ENCODE peak calls at places on chromosome 22, in seven cellular contexts. Z, M, Y, I, P, R and W are unnamed samples.

GRCh38 chr22:44133901-44134511 is 46.7 kb upstream of the PARVG start:
- DNase-seq in Z (no peak), Y (no peak), M (no peak), P (no peak), R (no peak), I (no peak), W (no peak)

GRCh38 chr22:44312766-44313165 is at the start of gene SHISAL1:
- DNase-seq in Z (no peak), R (peak), M (no peak), P (peak), I (no peak), Y (no peak), W (no peak)

GRCh38 chr22:24706050-24706449 is 68.5 kb downstream of the PIWIL3 start:
- DNase-seq in Y (peak), P (no peak), M (no peak), I (no peak), R (no peak), Z (no peak), W (peak)

GRCh38 chr22:30202531-30203006 is 44.0 kb downstream of the LIF start:
- DNase-seq in I (no peak), Y (peak), P (peak), R (peak), M (no peak), Z (peak), W (no peak)

GRCh38 chr22:44775862-44776261 is 23.5 kb downstream of the ARHGAP8 start:
- DNase-seq in R (no peak), Z (no peak), Y (no peak), M (no peak), I (no peak), P (peak), W (no peak)

GRCh38 chr22:30968015-30968923 is at the start of gene MORC2:
- DNase-seq in M (no peak), Y (no peak), P (peak), I (no peak), R (no peak), Z (peak), W (peak)

GRCh38 chr22:21972293-21972779 is 10.3 kb downstream of the TOP3B start:
- DNase-seq in M (peak), Z (peak), I (no peak), P (peak), R (peak), Y (peak), W (peak)

GRCh38 chr22:24466831-24467249 is 28.3 kb upstream of the UPB1 start:
- DNase-seq in Y (peak), R (peak), Z (no peak), P (peak), M (no peak), I (peak), W (no peak)

GRCh38 chr22:23832226-23833016 is 6.4 kb downstream of the DERL3 start:
- DNase-seq in P (no peak), Z (no peak), I (no peak), R (no peak), Y (no peak), M (no peak), W (no peak)

GRCh38 chr22:44261164-44261860 is 51.4 kb downstream of the SHISAL1 start:
- DNase-seq in I (no peak), Z (no peak), M (no peak), R (no peak), Y (no peak), P (no peak), W (no peak)

GRCh38 chr22:30733081-30733680 is 38.5 kb downstream of the OSBP2 start:
- DNase-seq in Z (no peak), P (peak), Y (no peak), M (no peak), I (no peak), R (peak), W (no peak)

GRCh38 chr22:37904572-37905533 is 1.2 kb upstream of the MICALL1 start:
- DNase-seq in M (no peak), P (peak), R (peak), I (peak), Z (peak), Y (no peak), W (peak)

GRCh38 chr22:24285245-24285644 is 14.6 kb downstream of the SPECC1L start:
- DNase-seq in Z (no peak), I (peak), M (no peak), Y (no peak), P (no peak), R (no peak), W (no peak)

DNA sequence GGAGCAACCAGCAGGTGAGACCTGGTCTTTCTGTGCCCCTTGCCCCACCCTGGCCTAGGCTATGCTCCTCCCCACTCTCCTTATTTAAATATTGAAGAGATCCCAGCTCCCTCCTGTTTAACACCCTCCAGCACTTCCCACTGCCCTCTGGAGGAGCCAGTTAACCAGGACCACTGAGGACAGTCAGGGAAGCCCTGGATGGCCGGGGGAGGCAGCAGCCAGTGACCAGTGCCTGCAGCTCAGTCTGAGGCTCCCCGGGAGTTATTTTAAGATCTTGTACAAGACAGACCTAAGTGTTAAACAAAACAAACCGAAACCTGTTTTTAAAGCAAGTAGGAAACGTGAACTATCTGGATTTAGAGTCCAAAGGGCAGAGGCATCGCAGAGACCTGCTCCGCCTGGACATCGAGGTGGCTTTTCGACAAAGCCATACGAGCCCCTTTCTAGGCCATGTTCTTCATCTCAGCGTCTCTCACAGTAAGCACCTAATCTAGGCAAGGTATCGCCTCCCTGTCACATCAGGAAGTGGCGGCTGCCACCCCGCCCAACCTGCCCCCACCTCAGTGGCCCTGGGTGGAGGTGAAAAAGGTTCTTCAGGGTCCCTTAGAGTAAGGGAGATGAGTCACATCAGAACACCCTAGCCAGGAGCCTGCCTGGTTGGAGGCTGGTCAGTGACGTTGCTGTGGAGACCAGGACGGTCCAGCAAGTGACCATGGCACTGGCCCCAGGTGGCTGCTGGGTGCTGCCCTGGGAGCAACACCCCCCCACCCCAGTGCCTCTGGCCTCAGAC is 35.3 kb downstream of the TRMU start:
- DNase-seq in R (no peak), Y (no peak), M (no peak), I (no peak), Z (peak), P (no peak), W (no peak)
- TF ChIP-seq EZH2phosphoT487 in R (no peak), Y (no peak), M (no peak), I (no peak), Z (no peak), P (no peak), W (no peak)

GRCh38 chr22:40001104-40001503 is 6.3 kb downstream of the FAM83F start:
- DNase-seq in Z (no peak), Y (no peak), M (no peak), I (no peak), P (no peak), R (no peak), W (no peak)
- TF ChIP-seq EZH2phosphoT487 in Z (no peak), Y (no peak), M (no peak), I (no peak), P (no peak), R (no peak), W (no peak)

GRCh38 chr22:35556666-35557065 is 16.0 kb downstream of the RASD2 start:
- DNase-seq in P (no peak), M (no peak), I (no peak), Y (no peak), Z (no peak), R (peak), W (no peak)
- TF ChIP-seq EZH2phosphoT487 in P (no peak), M (no peak), I (no peak), Y (no peak), Z (no peak), R (no peak), W (no peak)

GRCh38 chr22:39733191-39733590 is 160.4 kb downstream of the ENTHD1 start:
- DNase-seq in P (no peak), M (no peak), Y (no peak), R (no peak), Z (no peak), I (no peak), W (no peak)

GRCh38 chr22:39732625-39733024 is 160.9 kb downstream of the ENTHD1 start:
- DNase-seq in Z (no peak), M (no peak), Y (no peak), I (no peak), P (no peak), R (no peak), W (no peak)

GRCh38 chr22:39729141-39729934 is 158.8 kb downstream of the CACNA1I start:
- DNase-seq in R (no peak), P (no peak), I (no peak), Y (no peak), Z (no peak), M (no peak), W (no peak)

GRCh38 chr22:39731481-39731880 is 160.9 kb downstream of the CACNA1I start:
- DNase-seq in R (no peak), M (no peak), Z (no peak), Y (no peak), P (no peak), I (no peak), W (no peak)

DNA sequence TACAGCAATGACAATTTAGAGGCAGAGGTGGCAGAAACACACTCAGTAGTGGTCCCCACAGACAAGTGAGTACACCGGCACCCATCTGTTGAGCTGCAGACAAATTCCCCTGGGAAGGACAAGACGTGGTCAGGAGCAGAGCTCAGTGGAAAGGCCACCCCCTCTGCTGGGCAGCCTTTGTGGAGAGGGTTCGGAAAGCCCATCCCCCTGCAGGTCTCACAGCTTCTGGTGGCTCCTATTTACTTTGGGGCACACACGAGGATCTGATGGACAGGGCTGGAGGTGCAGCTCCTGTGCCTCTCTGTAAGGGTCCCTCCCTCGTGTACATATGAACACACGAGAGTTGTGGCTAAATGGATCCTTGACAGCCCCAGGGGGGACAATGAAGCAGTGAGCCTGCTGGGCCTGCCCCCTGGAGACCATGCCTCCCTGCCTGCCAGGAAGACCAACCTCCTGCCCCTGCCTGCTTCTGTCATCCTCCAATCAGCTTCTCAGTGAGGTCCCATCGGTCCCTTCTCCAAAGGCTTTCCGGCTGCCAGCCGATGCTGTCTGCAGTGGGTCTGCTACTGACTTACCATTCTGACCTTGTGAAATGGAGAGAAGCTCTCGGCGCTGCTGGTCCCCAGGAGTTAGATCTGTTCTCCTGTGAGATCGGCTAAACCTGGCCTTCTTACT is 161.5 kb downstream of the CACNA1I start:
- DNase-seq in R (no peak), M (no peak), I (no peak), Z (no peak), Y (no peak), P (no peak), W (peak)
- TF ChIP-seq EZH2phosphoT487 in R (no peak), M (no peak), I (no peak), Z (no peak), Y (no peak), P (no peak), W (no peak)

DNA sequence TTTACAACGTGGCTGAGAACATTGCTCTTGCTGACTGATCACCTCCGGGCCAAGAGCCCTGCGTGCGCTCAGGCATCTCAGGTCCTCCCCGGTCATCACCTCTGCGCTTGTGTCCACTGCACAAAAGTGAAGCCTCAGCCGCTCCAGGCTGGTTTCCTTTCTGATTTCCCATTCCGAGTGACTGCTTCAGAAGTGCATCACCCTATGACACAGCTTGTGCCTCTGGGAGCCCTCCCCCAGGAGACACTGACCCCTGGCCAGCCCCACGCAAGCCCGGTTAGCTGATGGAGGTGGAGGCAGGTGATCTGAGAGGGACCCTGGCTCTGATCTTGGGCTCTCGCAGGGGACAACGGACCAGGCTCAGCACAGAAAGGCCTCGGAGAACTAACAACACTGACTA is 38.3 kb upstream of the GNB1L start:
- DNase-seq in M (no peak), P (no peak), Y (no peak), R (no peak), Z (no peak), I (no peak), W (no peak)
- TF ChIP-seq EZH2phosphoT487 in M (no peak), P (no peak), Y (no peak), R (no peak), Z (no peak), I (no peak), W (no peak)

GRCh38 chr22:35311551-35311999 is 11.9 kb downstream of the TOM1 start:
- DNase-seq in P (no peak), R (no peak), Y (no peak), I (no peak), M (no peak), Z (no peak), W (peak)
- TF ChIP-seq EZH2phosphoT487 in P (no peak), R (no peak), Y (no peak), I (no peak), M (no peak), Z (no peak), W (no peak)

GRCh38 chr22:48054596-48054995 is 1292.1 kb downstream of the TBC1D22A start:
- DNase-seq in R (no peak), M (no peak), Y (no peak), P (no peak), I (no peak), Z (no peak), W (no peak)

GRCh38 chr22:48050836-48051235 is 1288.4 kb downstream of the TBC1D22A start:
- DNase-seq in Z (no peak), Y (no peak), R (no peak), P (no peak), M (no peak), I (no peak), W (no peak)

GRCh38 chr22:48052621-48052890 is 1290.1 kb downstream of the TBC1D22A start:
- DNase-seq in M (no peak), Y (no peak), I (no peak), P (no peak), R (no peak), Z (no peak), W (no peak)

GRCh38 chr22:48053973-48054372 is 1291.5 kb downstream of the TBC1D22A start:
- DNase-seq in R (no peak), M (no peak), Z (no peak), Y (no peak), P (no peak), I (no peak), W (no peak)

GRCh38 chr22:48051796-48052620 is 1289.6 kb downstream of the TBC1D22A start:
- DNase-seq in R (no peak), Z (no peak), I (no peak), P (no peak), M (peak), Y (no peak), W (no peak)
- TF ChIP-seq EZH2phosphoT487 in R (no peak), Z (no peak), I (no peak), P (no peak), M (no peak), Y (no peak), W (no peak)

DNA sequence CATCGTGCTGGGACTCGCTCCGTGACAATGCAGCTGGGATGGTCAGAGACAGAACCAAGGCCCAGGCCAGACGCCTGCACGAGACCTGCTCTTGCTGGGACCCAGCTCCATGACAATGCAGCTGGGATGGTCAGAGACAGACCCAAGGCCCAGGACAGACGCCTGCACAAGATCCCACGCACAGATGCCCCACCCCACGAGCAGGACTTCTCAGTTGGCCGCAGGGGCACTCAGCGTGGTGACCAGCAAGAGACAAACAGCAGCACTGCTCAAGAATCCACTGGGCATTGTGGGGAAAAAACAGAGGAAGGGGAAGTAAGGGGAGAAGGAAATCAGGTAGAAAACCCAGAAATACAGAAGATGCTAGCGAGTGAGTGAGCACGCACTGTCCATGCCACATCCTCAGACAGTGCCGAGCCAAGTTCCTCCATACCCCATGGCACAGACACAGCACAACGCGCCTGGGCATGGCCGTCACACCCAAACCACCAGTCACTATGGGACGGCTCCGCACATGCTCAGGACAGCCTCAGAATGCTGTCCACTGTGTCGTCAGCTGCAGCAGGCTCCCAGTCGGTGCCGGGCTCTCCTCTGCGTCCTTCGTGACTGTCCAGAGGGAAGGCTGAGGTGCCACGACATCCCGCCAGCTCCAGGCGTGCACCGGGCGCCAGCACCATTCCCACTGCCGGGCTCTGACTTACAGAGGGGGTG is 44.5 kb downstream of the BRD1 start:
- DNase-seq in P (no peak), I (no peak), R (no peak), Z (no peak), Y (no peak), M (no peak), W (no peak)
- TF ChIP-seq EZH2phosphoT487 in P (no peak), I (no peak), R (no peak), Z (no peak), Y (no peak), M (no peak), W (no peak)

GRCh38 chr22:32353292-32353691 is 4.4 kb upstream of the RFPL3 start:
- DNase-seq in I (no peak), P (no peak), Y (no peak), Z (no peak), M (no peak), R (no peak), W (peak)

GRCh38 chr22:32355760-32356159 is 1.9 kb upstream of the RFPL3 start:
- DNase-seq in P (peak), I (peak), R (no peak), Y (peak), Z (peak), M (peak), W (peak)

GRCh38 chr22:32352681-32353080 is 5.0 kb upstream of the RFPL3 start:
- DNase-seq in R (no peak), I (no peak), Y (no peak), P (no peak), M (no peak), Z (no peak), W (peak)

GRCh38 chr22:32354360-32355351 is 3.0 kb upstream of the RFPL3 start:
- DNase-seq in R (peak), Z (no peak), M (peak), I (peak), Y (no peak), P (peak), W (peak)

DNA sequence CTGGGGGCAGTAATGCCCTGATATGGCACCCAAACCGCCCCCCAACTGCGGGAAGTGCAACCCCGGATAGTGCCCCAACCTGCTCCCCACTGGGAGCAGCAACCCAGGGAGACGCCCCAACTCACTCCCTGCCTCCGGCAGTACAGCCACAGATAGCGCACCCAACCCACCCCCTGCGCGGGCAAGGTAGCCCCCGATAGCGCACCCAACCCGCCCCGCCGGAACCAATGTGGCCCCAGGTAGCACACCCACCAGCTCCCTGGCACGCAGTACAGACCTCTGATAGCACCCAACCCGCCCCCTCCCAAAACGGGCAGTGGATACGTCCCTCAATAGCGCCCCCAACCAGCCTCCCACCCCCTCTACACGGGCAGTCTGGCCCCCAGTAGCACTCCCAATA is 3.8 kb upstream of the RFPL3 start:
- DNase-seq in R (no peak), Y (no peak), P (no peak), M (no peak), I (no peak), Z (no peak), W (no peak)
- TF ChIP-seq EZH2phosphoT487 in R (no peak), Y (no peak), P (no peak), M (no peak), I (no peak), Z (no peak), W (no peak)